ENCODE peak calls at places on chromosomes 7 and 10, in nine cellular contexts. One of them, this sample, is unnamed.

GRCh38 chr10:61084493-61084892 is 140.5 kb upstream of the RHOBTB1 start:
- DNase-seq in brain microvascular endothelial cell: no peak
- DNase-seq in pancreas: no peak
- DNase-seq in GM23248: no peak
- DNase-seq in astrocyte: no peak
- DNase-seq in heart left ventricle: no peak
- DNase-seq in tibial artery: no peak
- DNase-seq in cardiac muscle cell: no peak
- DNase-seq in left ventricle myocardium inferior: no peak
- DNase-seq in this sample: no peak

GRCh38 chr10:51073035-51073434 is 1.3 kb upstream of the PRKG1 start:
- DNase-seq in brain microvascular endothelial cell: no peak
- DNase-seq in pancreas: no peak
- DNase-seq in GM23248: no peak
- DNase-seq in astrocyte: no peak
- DNase-seq in heart left ventricle: no peak
- DNase-seq in tibial artery: no peak
- DNase-seq in cardiac muscle cell: no peak
- DNase-seq in left ventricle myocardium inferior: no peak
- DNase-seq in this sample: no peak

GRCh38 chr10:71314028-71314693 is 4.9 kb upstream of the SLC29A3 start:
- DNase-seq in brain microvascular endothelial cell: no peak
- DNase-seq in pancreas: peak; percentile 60
- DNase-seq in GM23248: peak; percentile 65
- DNase-seq in astrocyte: no peak
- DNase-seq in heart left ventricle: peak; percentile 53
- DNase-seq in tibial artery: no peak
- DNase-seq in cardiac muscle cell: peak; percentile 74
- DNase-seq in left ventricle myocardium inferior: peak; percentile 50
- DNase-seq in this sample: peak; percentile 55

GRCh38 chr7:25029075-25029474 is 49.1 kb upstream of the OSBPL3 start:
- DNase-seq in brain microvascular endothelial cell: no peak
- DNase-seq in pancreas: no peak
- DNase-seq in GM23248: no peak
- DNase-seq in astrocyte: no peak
- DNase-seq in heart left ventricle: no peak
- DNase-seq in tibial artery: no peak
- DNase-seq in cardiac muscle cell: no peak
- DNase-seq in left ventricle myocardium inferior: no peak
- DNase-seq in this sample: no peak

GRCh38 chr10:66827353-66827752 is 98.5 kb upstream of the LRRTM3 start:
- DNase-seq in brain microvascular endothelial cell: peak; percentile 64
- DNase-seq in pancreas: no peak
- DNase-seq in GM23248: peak; percentile 64
- DNase-seq in astrocyte: peak; percentile 79
- DNase-seq in heart left ventricle: no peak
- DNase-seq in tibial artery: no peak
- DNase-seq in cardiac muscle cell: peak; percentile 50
- DNase-seq in left ventricle myocardium inferior: no peak
- DNase-seq in this sample: no peak

GRCh38 chr7:112517487-112517886 is 36.7 kb downstream of the LSMEM1 start:
- DNase-seq in brain microvascular endothelial cell: no peak
- DNase-seq in pancreas: no peak
- DNase-seq in GM23248: no peak
- DNase-seq in astrocyte: no peak
- DNase-seq in heart left ventricle: no peak
- DNase-seq in tibial artery: no peak
- DNase-seq in cardiac muscle cell: no peak
- DNase-seq in left ventricle myocardium inferior: no peak
- DNase-seq in this sample: no peak

GRCh38 chr7:95059842-95060313 is 152.5 kb downstream of the PPP1R9A start:
- DNase-seq in brain microvascular endothelial cell: no peak
- DNase-seq in pancreas: no peak
- DNase-seq in GM23248: no peak
- DNase-seq in astrocyte: no peak
- DNase-seq in heart left ventricle: peak; percentile 28
- DNase-seq in tibial artery: no peak
- DNase-seq in cardiac muscle cell: no peak
- DNase-seq in left ventricle myocardium inferior: no peak
- DNase-seq in this sample: no peak

GRCh38 chr7:91915401-91916067 is 25.1 kb upstream of the AKAP9 start:
- DNase-seq in brain microvascular endothelial cell: peak; percentile 33
- DNase-seq in pancreas: no peak
- DNase-seq in GM23248: peak; percentile 46
- DNase-seq in astrocyte: peak; percentile 71
- DNase-seq in heart left ventricle: no peak
- DNase-seq in tibial artery: no peak
- DNase-seq in cardiac muscle cell: peak; percentile 29
- DNase-seq in left ventricle myocardium inferior: no peak
- DNase-seq in this sample: no peak

GRCh38 chr7:100799037-100799896 is 28.1 kb downstream of the EPHB4 start:
- DNase-seq in brain microvascular endothelial cell: peak; percentile 26
- DNase-seq in pancreas: peak; percentile 78
- DNase-seq in GM23248: peak; percentile 78
- DNase-seq in astrocyte: peak; percentile 24
- DNase-seq in heart left ventricle: peak; percentile 71
- DNase-seq in tibial artery: peak; percentile 55
- DNase-seq in cardiac muscle cell: peak; percentile 82
- DNase-seq in left ventricle myocardium inferior: peak; percentile 52
- DNase-seq in this sample: peak; percentile 59

GRCh38 chr7:158317238-158318205 is 270.1 kb downstream of the PTPRN2 start:
- DNase-seq in brain microvascular endothelial cell: no peak
- DNase-seq in pancreas: no peak
- DNase-seq in GM23248: no peak
- DNase-seq in astrocyte: no peak
- DNase-seq in heart left ventricle: peak; percentile 51
- DNase-seq in tibial artery: no peak
- DNase-seq in cardiac muscle cell: no peak
- DNase-seq in left ventricle myocardium inferior: no peak
- DNase-seq in this sample: no peak

GRCh38 chr7:33109758-33110238 is 594 bp upstream of the RP9 start:
- DNase-seq in brain microvascular endothelial cell: peak; percentile 35
- DNase-seq in pancreas: no peak
- DNase-seq in GM23248: peak; percentile 72
- DNase-seq in astrocyte: no peak
- DNase-seq in heart left ventricle: no peak
- DNase-seq in tibial artery: no peak
- DNase-seq in cardiac muscle cell: peak; percentile 12
- DNase-seq in left ventricle myocardium inferior: no peak
- DNase-seq in this sample: no peak

GRCh38 chr7:156731651-156732050 is 91.1 kb downstream of the RNF32 start:
- DNase-seq in brain microvascular endothelial cell: no peak
- DNase-seq in pancreas: no peak
- DNase-seq in GM23248: peak; percentile 30
- DNase-seq in astrocyte: peak; percentile 43
- DNase-seq in heart left ventricle: no peak
- DNase-seq in tibial artery: no peak
- DNase-seq in cardiac muscle cell: no peak
- DNase-seq in left ventricle myocardium inferior: no peak
- DNase-seq in this sample: no peak

GRCh38 chr7:156841497-156841896 is 51.5 kb downstream of the LMBR1 start:
- DNase-seq in brain microvascular endothelial cell: no peak
- DNase-seq in pancreas: no peak
- DNase-seq in GM23248: no peak
- DNase-seq in astrocyte: no peak
- DNase-seq in heart left ventricle: no peak
- DNase-seq in tibial artery: no peak
- DNase-seq in cardiac muscle cell: no peak
- DNase-seq in left ventricle myocardium inferior: no peak
- DNase-seq in this sample: no peak

GRCh38 chr7:106243893-106244292 is 40.9 kb downstream of the NAMPT start:
- DNase-seq in brain microvascular endothelial cell: peak; percentile 6
- DNase-seq in pancreas: no peak
- DNase-seq in GM23248: peak; percentile 10
- DNase-seq in astrocyte: peak; percentile 10
- DNase-seq in heart left ventricle: no peak
- DNase-seq in tibial artery: no peak
- DNase-seq in cardiac muscle cell: peak; percentile 49
- DNase-seq in left ventricle myocardium inferior: no peak
- DNase-seq in this sample: no peak

GRCh38 chr10:30284860-30285594 is 64.1 kb downstream of the MTPAP start:
- DNase-seq in brain microvascular endothelial cell: peak; percentile 7
- DNase-seq in pancreas: no peak
- DNase-seq in GM23248: peak; percentile 70
- DNase-seq in astrocyte: no peak
- DNase-seq in heart left ventricle: no peak
- DNase-seq in tibial artery: no peak
- DNase-seq in cardiac muscle cell: peak; percentile 52
- DNase-seq in left ventricle myocardium inferior: no peak
- DNase-seq in this sample: no peak

GRCh38 chr7:100563809-100564400 is 9.8 kb downstream of the SAP25 start:
- DNase-seq in brain microvascular endothelial cell: peak; percentile 67
- DNase-seq in pancreas: peak; percentile 83
- DNase-seq in GM23248: peak; percentile 74
- DNase-seq in astrocyte: no peak
- DNase-seq in heart left ventricle: peak; percentile 79
- DNase-seq in tibial artery: peak; percentile 86
- DNase-seq in cardiac muscle cell: peak; percentile 78
- DNase-seq in left ventricle myocardium inferior: peak; percentile 82
- DNase-seq in this sample: peak; percentile 85

GRCh38 chr7:69840248-69840647 is 242.0 kb downstream of the AUTS2 start:
- DNase-seq in brain microvascular endothelial cell: no peak
- DNase-seq in pancreas: no peak
- DNase-seq in GM23248: no peak
- DNase-seq in astrocyte: peak; percentile 84
- DNase-seq in heart left ventricle: no peak
- DNase-seq in tibial artery: no peak
- DNase-seq in cardiac muscle cell: peak; percentile 82
- DNase-seq in left ventricle myocardium inferior: no peak
- DNase-seq in this sample: no peak

GRCh38 chr7:69839782-69840181 is 241.5 kb downstream of the AUTS2 start:
- DNase-seq in brain microvascular endothelial cell: no peak
- DNase-seq in pancreas: no peak
- DNase-seq in GM23248: no peak
- DNase-seq in astrocyte: peak; percentile 10
- DNase-seq in heart left ventricle: no peak
- DNase-seq in tibial artery: no peak
- DNase-seq in cardiac muscle cell: no peak
- DNase-seq in left ventricle myocardium inferior: no peak
- DNase-seq in this sample: no peak

GRCh38 chr7:69833964-69834363 is 235.7 kb downstream of the AUTS2 start:
- DNase-seq in brain microvascular endothelial cell: no peak
- DNase-seq in pancreas: no peak
- DNase-seq in GM23248: no peak
- DNase-seq in astrocyte: no peak
- DNase-seq in heart left ventricle: no peak
- DNase-seq in tibial artery: no peak
- DNase-seq in cardiac muscle cell: no peak
- DNase-seq in left ventricle myocardium inferior: no peak
- DNase-seq in this sample: no peak

GRCh38 chr7:69832356-69832755 is 234.1 kb downstream of the AUTS2 start:
- DNase-seq in brain microvascular endothelial cell: no peak
- DNase-seq in pancreas: no peak
- DNase-seq in GM23248: no peak
- DNase-seq in astrocyte: no peak
- DNase-seq in heart left ventricle: no peak
- DNase-seq in tibial artery: no peak
- DNase-seq in cardiac muscle cell: no peak
- DNase-seq in left ventricle myocardium inferior: no peak
- DNase-seq in this sample: no peak

GRCh38 chr7:69837387-69838068 is 239.3 kb downstream of the AUTS2 start:
- DNase-seq in brain microvascular endothelial cell: no peak
- DNase-seq in pancreas: no peak
- DNase-seq in GM23248: peak; percentile 25
- DNase-seq in astrocyte: peak; percentile 53
- DNase-seq in heart left ventricle: no peak
- DNase-seq in tibial artery: no peak
- DNase-seq in cardiac muscle cell: peak; percentile 42
- DNase-seq in left ventricle myocardium inferior: no peak
- DNase-seq in this sample: no peak
- H3K4me3 ChIP-seq in brain microvascular endothelial cell: no peak overlapping the region
- H3K4me3 ChIP-seq in pancreas: no peak overlapping the region
- H3K4me3 ChIP-seq in GM23248: no peak overlapping the region
- H3K4me3 ChIP-seq in astrocyte: no peak overlapping the region
- H3K4me3 ChIP-seq in heart left ventricle: no peak overlapping the region
- H3K4me3 ChIP-seq in tibial artery: no peak overlapping the region
- H3K4me3 ChIP-seq in cardiac muscle cell: no peak overlapping the region
- H3K4me3 ChIP-seq in left ventricle myocardium inferior: no peak overlapping the region
- H3K4me3 ChIP-seq in this sample: no peak overlapping the region

GRCh38 chr10:79259834-79260233 is 87.4 kb upstream of the PPIF start:
- DNase-seq in brain microvascular endothelial cell: no peak
- DNase-seq in pancreas: no peak
- DNase-seq in GM23248: no peak
- DNase-seq in astrocyte: no peak
- DNase-seq in heart left ventricle: no peak
- DNase-seq in tibial artery: no peak
- DNase-seq in cardiac muscle cell: no peak
- DNase-seq in left ventricle myocardium inferior: no peak
- DNase-seq in this sample: no peak
- H3K36me3 ChIP-seq in brain microvascular endothelial cell: peaks cover 3% of the 10 kb centered on the region
- H3K36me3 ChIP-seq in pancreas: no peaks in the 10 kb centered on the region
- H3K36me3 ChIP-seq in GM23248: no peaks in the 10 kb centered on the region
- H3K36me3 ChIP-seq in astrocyte: peaks cover 11% of the 10 kb centered on the region
- H3K36me3 ChIP-seq in heart left ventricle: peaks cover 4% of the 10 kb centered on the region
- H3K36me3 ChIP-seq in tibial artery: no peaks in the 10 kb centered on the region
- H3K36me3 ChIP-seq in cardiac muscle cell: peaks cover 3% of the 10 kb centered on the region
- H3K36me3 ChIP-seq in left ventricle myocardium inferior: peaks cover 22% of the 10 kb centered on the region
- H3K36me3 ChIP-seq in this sample: no peaks in the 10 kb centered on the region

DNA sequence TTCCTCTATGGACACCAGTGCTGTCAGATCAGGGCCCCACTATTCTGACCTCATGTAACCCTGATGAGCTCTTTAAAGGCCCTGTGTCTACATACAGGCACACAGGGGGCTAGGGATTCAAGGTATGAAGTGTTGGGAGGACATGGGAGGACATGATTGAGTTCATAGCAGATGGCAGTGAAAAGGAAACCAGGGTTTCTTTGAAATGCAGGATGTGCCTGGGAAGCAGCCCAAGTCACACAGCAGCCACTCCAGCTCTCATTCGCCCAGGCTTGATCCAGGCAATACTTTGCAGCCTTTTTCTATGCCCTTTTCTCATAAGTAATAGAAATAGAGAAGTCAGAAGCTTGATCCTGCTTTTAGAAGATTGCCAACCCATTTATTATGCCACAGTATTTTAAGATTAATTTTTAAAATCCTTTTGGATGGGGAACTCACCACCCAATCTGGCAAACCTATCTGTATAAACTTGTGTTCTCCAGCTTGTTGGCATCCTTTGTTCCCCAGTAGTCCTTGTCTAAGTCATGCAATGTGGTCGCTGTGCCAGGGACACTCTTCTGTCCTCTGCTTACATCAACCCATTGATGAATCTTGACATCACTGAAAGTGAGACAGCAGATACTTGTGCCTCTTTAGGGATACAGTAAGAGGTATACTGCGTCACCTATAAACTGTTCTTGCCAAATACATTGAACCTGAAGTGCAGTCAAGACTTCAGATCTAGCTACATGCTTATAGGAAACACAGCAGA is 95.0 kb downstream of the TAF3 start:
- DNase-seq in brain microvascular endothelial cell: no peak
- DNase-seq in pancreas: no peak
- DNase-seq in GM23248: no peak
- DNase-seq in astrocyte: no peak
- DNase-seq in heart left ventricle: no peak
- DNase-seq in tibial artery: no peak
- DNase-seq in cardiac muscle cell: peak; percentile 8
- DNase-seq in left ventricle myocardium inferior: no peak
- DNase-seq in this sample: no peak
- H3K27ac ChIP-seq in brain microvascular endothelial cell: no peak overlapping the region
- H3K27ac ChIP-seq in pancreas: no peak overlapping the region
- H3K27ac ChIP-seq in GM23248: no peak overlapping the region
- H3K27ac ChIP-seq in astrocyte: no peak overlapping the region
- H3K27ac ChIP-seq in heart left ventricle: no peak overlapping the region
- H3K27ac ChIP-seq in tibial artery: no peak overlapping the region
- H3K27ac ChIP-seq in cardiac muscle cell: no peak overlapping the region
- H3K27ac ChIP-seq in left ventricle myocardium inferior: no peak overlapping the region
- H3K27ac ChIP-seq in this sample: no peak overlapping the region

GRCh38 chr10:74153123-74153522 is 2.1 kb downstream of the ADK start:
- DNase-seq in brain microvascular endothelial cell: peak; percentile 78
- DNase-seq in pancreas: no peak
- DNase-seq in GM23248: peak; percentile 72
- DNase-seq in astrocyte: peak; percentile 35
- DNase-seq in heart left ventricle: no peak
- DNase-seq in tibial artery: no peak
- DNase-seq in cardiac muscle cell: peak; percentile 84
- DNase-seq in left ventricle myocardium inferior: no peak
- DNase-seq in this sample: no peak
- H3K4me3 ChIP-seq in brain microvascular endothelial cell: no peak overlapping the region
- H3K4me3 ChIP-seq in pancreas: no peak overlapping the region
- H3K4me3 ChIP-seq in GM23248: no peak overlapping the region
- H3K4me3 ChIP-seq in astrocyte: no peak overlapping the region
- H3K4me3 ChIP-seq in heart left ventricle: peak overlapping the region; percentile 83
- H3K4me3 ChIP-seq in tibial artery: no peak overlapping the region
- H3K4me3 ChIP-seq in cardiac muscle cell: peak overlapping the region; percentile 67
- H3K4me3 ChIP-seq in left ventricle myocardium inferior: peak overlapping the region; percentile 80
- H3K4me3 ChIP-seq in this sample: no peak overlapping the region

This sample was measured in right lobe of liver.